ENCODE peak calls at places on chromosome 1, in eight cellular contexts. R is heart right ventricle, F is tibial artery, P is mucosa of descending colon, G is keratinocyte, J is adipocyte, S is hepatocyte, L is left ventricle myocardium inferior. E is an unnamed sample.

GRCh38 chr1:156852414-156852874 is 6.5 kb downstream of the INSRR start:
- DNase-seq in R (peak; percentile 81), F (no peak), P (peak; percentile 57), G (no peak), J (peak; percentile 30), S (no peak), L (peak; percentile 85), E (peak; percentile 84)

GRCh38 chr1:183418696-183419095 is 516 bp upstream of the NMNAT2 start:
- DNase-seq in R (no peak), F (no peak), P (no peak), G (no peak), J (no peak), S (no peak), L (no peak), E (no peak)

GRCh38 chr1:235074335-235075120 is 54.1 kb downstream of the TOMM20 start:
- DNase-seq in R (peak; percentile 52), F (no peak), P (peak; percentile 61), G (no peak), J (peak; percentile 74), S (peak; percentile 55), L (peak; percentile 45), E (peak; percentile 63)

GRCh38 chr1:29648026-29648425 is 411.7 kb downstream of the PTPRU start:
- DNase-seq in R (no peak), F (no peak), P (no peak), G (no peak), J (no peak), S (no peak), L (no peak), E (no peak)

GRCh38 chr1:109802901-109803561 is 39.3 kb upstream of the EPS8L3 start:
- DNase-seq in R (no peak), F (no peak), P (no peak), G (no peak), J (no peak), S (no peak), L (no peak), E (no peak)

GRCh38 chr1:235783148-235783776 is 83.4 kb downstream of the LYST start:
- DNase-seq in R (no peak), F (no peak), P (no peak), G (no peak), J (peak; percentile 83), S (peak; percentile 53), L (no peak), E (peak; percentile 65)

GRCh38 chr1:84772428-84772943 is 82.2 kb upstream of the SSX2IP start:
- DNase-seq in R (peak; percentile 78), F (peak; percentile 65), P (peak; percentile 78), G (no peak), J (peak; percentile 93), S (peak; percentile 88), L (peak; percentile 56), E (peak; percentile 91)

GRCh38 chr1:17924578-17924977 is 169.4 kb downstream of the ACTL8 start:
- DNase-seq in R (no peak), F (no peak), P (no peak), G (no peak), J (no peak), S (no peak), L (no peak), E (no peak)

GRCh38 chr1:182404764-182405163 is 4.3 kb upstream of the TEDDM1 start:
- DNase-seq in R (no peak), F (no peak), P (no peak), G (no peak), J (no peak), S (no peak), L (no peak), E (no peak)

GRCh38 chr1:59526240-59526639 is 229.3 kb downstream of the FGGY start:
- DNase-seq in R (no peak), F (no peak), P (no peak), G (no peak), J (peak; percentile 21), S (no peak), L (no peak), E (peak; percentile 63)

GRCh38 chr1:31562707-31563360 is 13.5 kb upstream of the TINAGL1 start:
- DNase-seq in R (no peak), F (no peak), P (no peak), G (no peak), J (no peak), S (no peak), L (no peak), E (no peak)

GRCh38 chr1:230110971-230111370 is 43.9 kb downstream of the GALNT2 start:
- DNase-seq in R (no peak), F (no peak), P (no peak), G (no peak), J (no peak), S (no peak), L (no peak), E (no peak)

GRCh38 chr1:230109066-230109465 is 42.0 kb downstream of the GALNT2 start:
- DNase-seq in R (no peak), F (no peak), P (no peak), G (no peak), J (no peak), S (no peak), L (no peak), E (no peak)

GRCh38 chr1:230109871-230110667 is 43.0 kb downstream of the GALNT2 start:
- DNase-seq in R (no peak), F (no peak), P (no peak), G (no peak), J (no peak), S (peak; percentile 68), L (no peak), E (no peak)

GRCh38 chr1:230107941-230108340 is 40.9 kb downstream of the GALNT2 start:
- DNase-seq in R (no peak), F (no peak), P (no peak), G (no peak), J (no peak), S (no peak), L (no peak), E (no peak)

GRCh38 chr1:230108580-230108979 is 41.5 kb downstream of the GALNT2 start:
- DNase-seq in R (no peak), F (no peak), P (no peak), G (no peak), J (no peak), S (no peak), L (no peak), E (no peak)
- H3K4me1 ChIP-seq in R (peaks cover 8% of the 10 kb centered on the region), F (peaks cover 38% of the 10 kb centered on the region), P (peaks cover 51% of the 10 kb centered on the region), G (peaks cover 36% of the 10 kb centered on the region), J (peaks cover 85% of the 10 kb centered on the region), S (peaks cover 66% of the 10 kb centered on the region), L (peaks cover 67% of the 10 kb centered on the region), E (peaks cover 46% of the 10 kb centered on the region)

GRCh38 chr1:160544647-160545046 is 21.6 kb upstream of the SLAMF6 start:
- DNase-seq in R (no peak), F (no peak), P (no peak), G (no peak), J (peak; percentile 19), S (peak; percentile 40), L (no peak), E (peak; percentile 44)

GRCh38 chr1:160540859-160541233 is 17.8 kb upstream of the SLAMF6 start:
- DNase-seq in R (no peak), F (no peak), P (no peak), G (no peak), J (no peak), S (no peak), L (no peak), E (no peak)

GRCh38 chr1:160539896-160540858 is 17.1 kb upstream of the SLAMF6 start:
- DNase-seq in R (peak; percentile 10), F (no peak), P (peak; percentile 58), G (no peak), J (no peak), S (peak; percentile 34), L (no peak), E (no peak)

GRCh38 chr1:160541622-160542302 is 18.7 kb upstream of the SLAMF6 start:
- DNase-seq in R (no peak), F (no peak), P (no peak), G (no peak), J (no peak), S (no peak), L (no peak), E (no peak)

GRCh38 chr1:160542303-160542945 is 19.4 kb upstream of the SLAMF6 start:
- DNase-seq in R (no peak), F (no peak), P (no peak), G (peak; percentile 26), J (no peak), S (peak; percentile 54), L (no peak), E (no peak)
- H3K4me1 ChIP-seq in R (no peaks in the 10 kb centered on the region), F (no peaks in the 10 kb centered on the region), P (peaks cover 40% of the 10 kb centered on the region), G (peaks cover 15% of the 10 kb centered on the region), J (no peaks in the 10 kb centered on the region), S (peaks cover 44% of the 10 kb centered on the region), L (peaks cover 14% of the 10 kb centered on the region), E (no peaks in the 10 kb centered on the region)

DNA sequence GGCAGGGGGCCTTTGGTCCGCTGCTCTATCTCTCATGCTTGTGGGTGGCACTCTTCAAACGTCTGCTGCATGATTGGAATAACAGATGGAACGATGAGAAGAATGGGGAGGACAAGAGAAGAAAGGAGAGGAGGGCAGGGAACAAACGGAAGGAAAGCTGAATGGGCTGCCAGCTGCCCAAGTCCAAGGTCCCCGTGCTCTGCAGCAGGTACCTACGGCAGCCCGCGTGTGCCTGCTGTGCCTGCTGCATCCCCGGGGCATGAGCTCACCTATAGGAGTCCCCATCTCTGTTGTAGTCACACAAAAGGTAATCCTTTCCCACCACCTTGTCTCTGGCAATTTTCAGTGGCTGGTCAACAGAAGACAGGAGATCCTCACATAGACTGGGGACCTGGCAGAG is 73.1 kb downstream of the SLC66A1 start:
- DNase-seq in R (no peak), F (no peak), P (no peak), G (no peak), J (no peak), S (no peak), L (no peak), E (no peak)
- H3K4me1 ChIP-seq in R (peaks cover 12% of the 10 kb centered on the region), F (peaks cover 31% of the 10 kb centered on the region), P (peaks cover 38% of the 10 kb centered on the region), G (peaks cover 10% of the 10 kb centered on the region), J (peaks cover 22% of the 10 kb centered on the region), S (peaks cover 44% of the 10 kb centered on the region), L (peaks cover 56% of the 10 kb centered on the region), E (peaks cover 26% of the 10 kb centered on the region)

GRCh38 chr1:91790296-91790851 is 95.6 kb downstream of the TGFBR3 start:
- DNase-seq in R (no peak), F (no peak), P (no peak), G (no peak), J (no peak), S (no peak), L (no peak), E (no peak)

GRCh38 chr1:91789273-91789997 is 96.5 kb downstream of the TGFBR3 start:
- DNase-seq in R (no peak), F (no peak), P (no peak), G (no peak), J (no peak), S (no peak), L (no peak), E (no peak)

GRCh38 chr1:91791103-91791502 is 94.8 kb downstream of the TGFBR3 start:
- DNase-seq in R (no peak), F (no peak), P (no peak), G (no peak), J (no peak), S (peak; percentile 28), L (no peak), E (no peak)

GRCh38 chr1:91784616-91785015 is 101.3 kb downstream of the TGFBR3 start:
- DNase-seq in R (no peak), F (no peak), P (no peak), G (no peak), J (no peak), S (no peak), L (no peak), E (no peak)

DNA sequence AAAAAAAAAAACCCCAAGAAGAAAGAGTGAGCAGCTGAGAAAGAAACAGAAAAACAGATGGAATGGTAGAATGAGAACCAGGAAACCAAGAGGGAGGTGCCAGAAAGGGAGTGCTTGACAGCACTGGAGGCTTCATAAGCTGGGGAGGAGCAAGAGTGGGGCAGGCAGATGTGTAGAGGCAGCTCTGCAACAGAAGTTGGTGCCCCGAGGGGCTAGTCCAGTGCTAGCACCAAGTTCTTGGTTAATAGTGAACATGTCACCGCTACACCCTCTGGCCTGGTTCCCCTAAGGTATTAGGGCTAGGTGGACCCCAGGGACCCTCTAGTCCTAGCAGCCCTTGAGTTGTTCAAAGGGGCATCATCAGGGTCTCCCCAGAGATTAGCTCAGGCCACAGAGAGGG is 98.0 kb downstream of the TGFBR3 start:
- DNase-seq in R (no peak), F (no peak), P (no peak), G (no peak), J (no peak), S (no peak), L (no peak), E (no peak)
- H3K4me1 ChIP-seq in R (peaks cover 4% of the 10 kb centered on the region), F (peaks cover 20% of the 10 kb centered on the region), P (peaks cover 9% of the 10 kb centered on the region), G (peaks cover 7% of the 10 kb centered on the region), J (peaks cover 56% of the 10 kb centered on the region), S (peaks cover 30% of the 10 kb centered on the region), L (peaks cover 80% of the 10 kb centered on the region), E (peaks cover 21% of the 10 kb centered on the region)